ENCODE peak calls at places on chromosome 5, in nine cellular contexts. J is upper lobe of right lung, T is cardiac fibroblast, W is GM13977, E is AG10803, X is GM20000, D is mucosa of descending colon, R is body of pancreas, K is endothelial cell. P is an unnamed sample.

GRCh38 chr5:38911933-38912332 is 66.1 kb downstream of the OSMR start:
- DNase-seq in J (no peak), T (no peak), W (no peak), E (no peak), X (no peak), D (no peak), R (no peak), K (no peak), P (no peak)

GRCh38 chr5:36359267-36359666 is 57.6 kb upstream of the RANBP3L start:
- DNase-seq in J (no peak), T (no peak), W (no peak), E (peak; percentile 54), X (no peak), D (no peak), R (no peak), K (no peak), P (no peak)

GRCh38 chr5:171162165-171162564 is 146.9 kb upstream of the TLX3 start:
- DNase-seq in J (no peak), T (no peak), W (no peak), E (no peak), X (no peak), D (no peak), R (no peak), K (no peak), P (no peak)

GRCh38 chr5:180718810-180719453 is 20.9 kb downstream of the OR2Y1 start:
- DNase-seq in J (no peak), T (peak; percentile 57), W (peak; percentile 31), E (peak; percentile 32), X (peak; percentile 44), D (no peak), R (peak; percentile 18), K (peak; percentile 52), P (no peak)

GRCh38 chr5:145937432-145938250 is 1.3 kb downstream of the SH3RF2 start:
- DNase-seq in J (peak; percentile 58), T (peak; percentile 56), W (peak; percentile 49), E (no peak), X (peak; percentile 16), D (peak; percentile 63), R (peak; percentile 38), K (no peak), P (no peak)

GRCh38 chr5:180047667-180048066 is 23.9 kb downstream of the RNF130 start:
- DNase-seq in J (peak; percentile 77), T (peak; percentile 55), W (no peak), E (no peak), X (no peak), D (peak; percentile 31), R (peak; percentile 72), K (no peak), P (no peak)

GRCh38 chr5:39394946-39395345 is 29.8 kb downstream of the DAB2 start:
- DNase-seq in J (no peak), T (peak; percentile 92), W (no peak), E (peak; percentile 75), X (no peak), D (no peak), R (no peak), K (no peak), P (no peak)

GRCh38 chr5:166962470-166962869 is 1329.0 kb upstream of the WWC1 start:
- DNase-seq in J (no peak), T (no peak), W (no peak), E (no peak), X (no peak), D (no peak), R (no peak), K (no peak), P (no peak)

GRCh38 chr5:160083501-160083900 is 35.7 kb downstream of the PWWP2A start:
- DNase-seq in J (no peak), T (peak; percentile 68), W (no peak), E (peak; percentile 36), X (no peak), D (no peak), R (no peak), K (no peak), P (no peak)

GRCh38 chr5:137741718-137742117 is 5.8 kb upstream of the KLHL3 start:
- DNase-seq in J (no peak), T (no peak), W (no peak), E (no peak), X (no peak), D (no peak), R (no peak), K (no peak), P (no peak)

GRCh38 chr5:143506881-143507552 is 103.5 kb upstream of the NR3C1 start:
- DNase-seq in J (no peak), T (peak; percentile 95), W (no peak), E (peak; percentile 94), X (no peak), D (no peak), R (peak; percentile 34), K (no peak), P (no peak)

GRCh38 chr5:168734657-168735344 is 155.6 kb upstream of the PANK3 start:
- DNase-seq in J (no peak), T (peak; percentile 75), W (peak; percentile 43), E (peak; percentile 73), X (peak; percentile 44), D (no peak), R (no peak), K (no peak), P (no peak)

GRCh38 chr5:82107277-82107676 is 135.5 kb downstream of the ATG10 start:
- DNase-seq in J (no peak), T (peak; percentile 68), W (no peak), E (peak; percentile 42), X (no peak), D (no peak), R (no peak), K (no peak), P (no peak)

GRCh38 chr5:171592741-171593140 is 173.3 kb downstream of the FGF18 start:
- DNase-seq in J (no peak), T (no peak), W (no peak), E (no peak), X (no peak), D (no peak), R (no peak), K (no peak), P (no peak)

GRCh38 chr5:60883229-60883628 is 39.2 kb upstream of the ELOVL7 start:
- DNase-seq in J (no peak), T (peak; percentile 44), W (peak; percentile 44), E (peak; percentile 1), X (peak; percentile 29), D (no peak), R (no peak), K (no peak), P (no peak)
- TF ChIP-seq CTCF in J (peak; percentile 34), T (peak; percentile 52), W (peak; percentile 55), E (no peak), X (no peak), D (no peak), R (peak; percentile 36), K (peak; percentile 65), P (no peak)

GRCh38 chr5:138807182-138807581 is 54.0 kb downstream of the CTNNA1 start:
- DNase-seq in J (no peak), T (no peak), W (no peak), E (no peak), X (no peak), D (no peak), R (no peak), K (no peak), P (no peak)
- TF ChIP-seq CTCF in J (no peak), T (no peak), W (no peak), E (no peak), X (no peak), D (no peak), R (no peak), K (no peak), P (no peak)

DNA sequence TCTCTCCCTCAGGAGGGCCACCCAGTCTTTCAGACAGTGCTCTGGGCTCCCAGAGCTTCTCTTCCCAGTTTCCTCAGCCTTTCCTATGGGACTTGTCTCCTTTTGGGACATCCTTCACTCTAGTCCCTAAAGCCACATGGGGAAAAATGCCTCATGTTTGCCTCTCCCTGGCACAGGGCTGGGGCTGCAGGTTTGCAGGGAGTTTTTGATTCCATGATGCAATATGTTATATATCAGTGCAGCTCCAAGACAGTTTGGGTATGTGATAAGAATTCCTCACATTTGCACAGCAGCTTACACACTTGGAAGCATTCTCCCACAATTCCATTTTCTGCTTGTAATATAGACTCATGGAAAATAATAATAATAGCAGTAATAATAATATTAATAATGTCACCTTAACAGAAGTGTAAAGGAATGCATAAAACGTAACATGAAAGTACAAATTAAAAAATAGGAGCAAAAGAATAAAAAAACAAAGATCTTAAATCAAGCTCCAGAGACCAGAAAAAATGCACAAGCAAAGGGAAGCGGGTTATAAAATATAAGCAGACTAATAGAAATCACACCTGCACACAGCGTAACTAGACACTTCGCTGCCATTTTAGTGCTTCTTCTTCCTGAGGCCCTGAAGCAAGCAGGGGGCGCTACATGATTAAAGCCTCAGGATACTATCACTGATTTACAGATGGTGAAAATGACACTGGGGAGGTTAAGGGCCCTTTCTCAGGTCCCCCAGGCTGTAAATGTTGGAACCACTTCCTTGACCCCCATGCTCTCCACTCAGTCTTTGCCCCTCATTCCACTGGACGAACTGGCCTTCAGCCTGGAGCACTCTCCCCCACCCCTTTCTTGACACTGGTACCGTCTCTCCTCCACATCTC is 70.0 kb upstream of the IL17B start:
- DNase-seq in J (no peak), T (peak; percentile 60), W (no peak), E (no peak), X (no peak), D (no peak), R (peak; percentile 43), K (no peak), P (no peak)
- TF ChIP-seq CTCF in J (peak; percentile 13), T (peak; percentile 58), W (peak; percentile 47), E (peak; percentile 40), X (no peak), D (peak; percentile 45), R (no peak), K (no peak), P (no peak)

GRCh38 chr5:151745071-151745705 is 13.2 kb downstream of the ATOX1 start:
- DNase-seq in J (no peak), T (peak; percentile 94), W (no peak), E (peak; percentile 87), X (no peak), D (no peak), R (no peak), K (no peak), P (no peak)

GRCh38 chr5:151743535-151743934 is 14.9 kb downstream of the ATOX1 start:
- DNase-seq in J (no peak), T (peak; percentile 26), W (no peak), E (no peak), X (no peak), D (no peak), R (no peak), K (no peak), P (no peak)

GRCh38 chr5:151741678-151742423 is 16.6 kb downstream of the ATOX1 start:
- DNase-seq in J (no peak), T (peak; percentile 94), W (no peak), E (peak; percentile 80), X (no peak), D (no peak), R (no peak), K (no peak), P (no peak)

GRCh38 chr5:151740958-151741373 is 17.5 kb downstream of the ATOX1 start:
- DNase-seq in J (no peak), T (peak; percentile 91), W (no peak), E (peak; percentile 83), X (no peak), D (no peak), R (no peak), K (no peak), P (no peak)

DNA sequence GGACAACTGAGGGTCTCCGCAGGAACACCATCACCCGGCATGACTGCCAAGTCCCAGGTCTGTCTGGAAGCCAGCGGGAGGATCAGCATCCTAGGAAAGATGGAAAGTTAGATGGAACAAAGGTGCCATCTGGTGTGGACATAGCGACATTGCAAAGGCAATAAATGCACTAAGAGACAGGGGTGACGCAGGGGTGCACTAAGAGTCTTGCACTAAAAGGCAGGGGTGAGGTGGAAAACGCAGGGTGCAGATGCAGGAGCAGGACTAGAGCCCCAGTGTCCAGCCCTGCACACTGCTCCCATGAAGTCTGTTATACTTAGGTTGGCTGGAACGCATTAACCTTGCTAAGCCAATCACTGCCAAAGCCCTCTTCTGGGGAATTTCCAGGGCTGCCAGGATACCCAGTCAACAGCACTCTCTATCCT is 15.5 kb downstream of the ATOX1 start:
- DNase-seq in J (no peak), T (peak; percentile 84), W (no peak), E (peak; percentile 68), X (no peak), D (no peak), R (no peak), K (peak; percentile 53), P (no peak)
- TF ChIP-seq CTCF in J (peak; percentile 60), T (peak; percentile 69), W (peak; percentile 52), E (peak; percentile 85), X (no peak), D (peak; percentile 11), R (peak; percentile 13), K (peak; percentile 67), P (no peak)